ENCODE peak calls at places on chromosomes 11 and 22, in eight cellular contexts. W is neural progenitor cell, E is brain microvascular endothelial cell, O is tibial artery, F is suprapubic skin, G is psoas muscle, D is cardiac muscle cell, L is Panc1. P is an unnamed sample.

GRCh38 chr22:37777122-37777687 is 30.5 kb upstream of the GCAT start:
- DNase-seq in W (no peak), E (peak), O (peak), F (no peak), G (peak), D (peak), L (no peak), P (no peak)

GRCh38 chr11:57649826-57650738 is at the start of gene YPEL4:
- DNase-seq in W (peak), E (peak), O (peak), F (peak), G (peak), D (peak), L (no peak), P (peak)

GRCh38 chr11:6095798-6096197 is 11.7 kb upstream of the OR56B4 start:
- DNase-seq in W (no peak), E (no peak), O (no peak), F (no peak), G (no peak), D (no peak), L (no peak), P (no peak)

GRCh38 chr22:22362311-22362710 is 117.7 kb downstream of the VPREB1 start:
- DNase-seq in W (no peak), E (no peak), O (no peak), F (no peak), G (no peak), D (no peak), L (no peak), P (peak)

GRCh38 chr11:71244116-71244815 is 8.1 kb downstream of the SHANK2 start:
- DNase-seq in W (no peak), E (no peak), O (no peak), F (peak), G (no peak), D (peak), L (no peak), P (no peak)

GRCh38 chr11:128552783-128553661 is 34.3 kb downstream of the ETS1 start:
- DNase-seq in W (peak), E (no peak), O (no peak), F (no peak), G (no peak), D (peak), L (no peak), P (peak)

GRCh38 chr22:24694971-24695928 is 79.3 kb downstream of the PIWIL3 start:
- DNase-seq in W (no peak), E (no peak), O (no peak), F (no peak), G (no peak), D (no peak), L (no peak), P (no peak)

GRCh38 chr11:77080643-77081210 is 14.0 kb downstream of the CAPN5 start:
- DNase-seq in W (no peak), E (peak), O (no peak), F (peak), G (no peak), D (peak), L (no peak), P (no peak)

GRCh38 chr11:126410649-126411048 is 55.2 kb downstream of the ST3GAL4 start:
- DNase-seq in W (no peak), E (no peak), O (no peak), F (no peak), G (peak), D (peak), L (no peak), P (no peak)

GRCh38 chr11:10495464-10495786 is 40.4 kb downstream of the AMPD3 start:
- DNase-seq in W (no peak), E (no peak), O (peak), F (no peak), G (no peak), D (no peak), L (no peak), P (peak)

GRCh38 chr11:6418199-6418957 is 516 bp downstream of the APBB1 start:
- DNase-seq in W (peak), E (no peak), O (no peak), F (peak), G (no peak), D (no peak), L (no peak), P (no peak)

DNA sequence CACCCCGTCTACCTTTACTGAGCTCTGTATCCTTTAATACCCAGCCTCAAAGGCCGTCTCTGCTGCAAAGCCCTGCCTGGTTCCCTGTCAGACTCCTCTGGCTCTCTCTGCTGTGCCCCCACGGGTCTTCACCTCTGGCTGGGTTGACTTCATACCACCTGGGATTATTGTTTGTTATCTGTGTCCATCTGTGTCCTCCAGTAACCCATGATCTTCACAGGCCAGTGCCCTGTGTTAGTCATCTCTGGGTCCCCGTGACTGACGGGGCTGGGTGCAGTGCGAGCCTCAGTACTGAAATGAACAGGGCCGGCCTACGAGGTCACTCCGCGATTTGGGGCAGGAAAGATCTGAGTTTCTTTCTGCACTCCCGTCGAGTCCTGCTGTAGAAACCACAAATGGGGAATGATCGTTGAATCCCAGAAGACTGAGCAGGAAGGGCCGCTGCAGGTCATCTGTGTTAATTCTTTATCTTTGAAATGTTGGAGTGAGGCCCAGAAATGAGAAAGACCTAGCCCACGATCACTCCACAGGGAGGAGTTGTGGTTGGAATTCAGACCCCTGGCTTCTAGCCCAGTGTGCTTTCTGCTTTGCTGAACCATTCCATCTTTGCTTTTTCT is 12.3 kb upstream of the TUB start:
- DNase-seq in W (no peak), E (peak), O (peak), F (peak), G (peak), D (peak), L (no peak), P (no peak)
- H3K27ac ChIP-seq in W (no peak), E (no peak), O (no peak), F (peak), G (peak), D (peak), L (no peak), P (peak)

GRCh38 chr11:15074206-15075161 is 1.1 kb downstream of the CALCB start:
- DNase-seq in W (peak), E (peak), O (peak), F (peak), G (peak), D (peak), L (peak), P (peak)
- H3K4me3 ChIP-seq in W (peak), E (peak), O (peak), F (peak), G (peak), D (peak), L (peak), P (peak)

DNA sequence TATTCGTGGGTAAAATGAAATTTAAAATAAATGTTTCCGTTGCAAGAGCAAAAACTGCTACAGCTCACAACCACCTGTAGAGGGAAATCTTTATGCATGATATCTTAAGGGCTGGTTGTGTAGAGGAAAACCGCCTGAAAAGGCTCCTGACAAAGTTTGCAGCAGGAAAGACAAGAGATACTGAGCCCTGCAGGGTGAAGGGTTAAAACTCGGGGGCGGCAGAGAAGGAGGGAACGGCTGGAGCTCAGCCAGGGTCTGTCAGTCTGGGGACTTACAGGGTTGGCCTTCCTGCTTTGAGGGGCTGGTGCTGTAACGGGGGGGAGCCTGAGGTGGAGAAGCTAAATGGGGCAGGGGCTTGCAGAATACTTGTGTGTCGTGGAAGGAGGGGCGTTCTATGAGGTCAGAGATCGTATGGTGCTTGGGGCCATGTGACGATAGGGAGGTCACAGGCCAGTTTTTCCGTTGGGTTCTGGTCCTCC is 122.9 kb upstream of the HSD17B12 start:
- DNase-seq in W (peak), E (no peak), O (no peak), F (no peak), G (no peak), D (no peak), L (no peak), P (no peak)
- TF ChIP-seq CTCF in W (peak), E (peak), O (peak), F (no peak), G (peak), D (peak), L (peak), P (peak)

GRCh38 chr22:29813563-29813962 is 24.5 kb downstream of the ASCC2 start:
- DNase-seq in W (no peak), E (peak), O (no peak), F (no peak), G (no peak), D (no peak), L (no peak), P (no peak)
- H3K27ac ChIP-seq in W (no peak), E (no peak), O (no peak), F (no peak), G (peak), D (no peak), L (no peak), P (no peak)

P was measured in esophagus muscularis mucosa.